ENCODE peak calls at places on chromosome 11, in four cellular contexts. B is hepatocyte, A is A549, P is foreskin fibroblast. S is an unnamed sample.

GRCh38 chr11:62555464-62556092 is 9.0 kb upstream of the AHNAK start:
- DNase-seq in B (peak), A (peak), P (no peak), S (peak)

GRCh38 chr11:3026803-3027202 is 30.4 kb downstream of the CARS1 start:
- DNase-seq in A (no peak), B (no peak), P (no peak), S (no peak)

GRCh38 chr11:3944198-3944597 is 88.7 kb downstream of the STIM1 start:
- DNase-seq in B (no peak), A (no peak), P (peak), S (no peak)

GRCh38 chr11:69014084-69014935 is 1.3 kb upstream of the MRGPRF start:
- DNase-seq in P (no peak), A (no peak), B (peak), S (no peak)

GRCh38 chr11:2579315-2580060 is 120.3 kb downstream of the KCNQ1OT1 start:
- DNase-seq in P (no peak), B (no peak), A (no peak), S (no peak)

GRCh38 chr11:24386551-24387404 is 110.1 kb upstream of the LUZP2 start:
- DNase-seq in A (no peak), P (no peak), B (peak), S (no peak)

GRCh38 chr11:6618117-6619020 is 853 bp downstream of the TPP1 start:
- DNase-seq in B (peak), P (peak), A (no peak), S (peak)

GRCh38 chr11:130894322-130895025 is 21.8 kb downstream of the SNX19 start:
- DNase-seq in P (peak), A (peak), B (peak), S (peak)

GRCh38 chr11:35389897-35390462 is 29.4 kb downstream of the SLC1A2 start:
- DNase-seq in P (no peak), B (no peak), A (no peak), S (no peak)

GRCh38 chr11:125251956-125252355 is 87.4 kb downstream of the PKNOX2 start:
- DNase-seq in A (no peak), B (no peak), P (no peak), S (no peak)

GRCh38 chr11:123268118-123268517 is 73.1 kb upstream of the CLMP start:
- DNase-seq in P (no peak), B (no peak), A (no peak), S (no peak)

GRCh38 chr11:13891911-13892310 is 70.6 kb upstream of the SPON1 start:
- DNase-seq in P (no peak), A (no peak), B (no peak), S (no peak)

GRCh38 chr11:88406871-88407270 is 69.3 kb upstream of the CTSC start:
- DNase-seq in A (no peak), B (no peak), P (no peak), S (no peak)

GRCh38 chr11:68941324-68942089 is 37.8 kb downstream of the IGHMBP2 start:
- DNase-seq in A (no peak), B (no peak), P (no peak), S (no peak)

GRCh38 chr11:114211444-114212122 is 84.6 kb upstream of the NNMT start:
- DNase-seq in A (no peak), B (peak), P (no peak), S (no peak)

GRCh38 chr11:20068691-20069090 is 91.6 kb downstream of the DBX1 start:
- DNase-seq in B (no peak), P (no peak), A (no peak), S (no peak)

GRCh38 chr11:59079089-59079488 is 7.0 kb upstream of the GLYATL1B start:
- DNase-seq in B (no peak), A (no peak), P (no peak), S (no peak)

GRCh38 chr11:2325719-2326118 is 23.9 kb downstream of the TSPAN32 start:
- DNase-seq in B (no peak), P (no peak), A (no peak), S (no peak)

GRCh38 chr11:92869716-92870115 is 99.7 kb upstream of the MTNR1B start:
- DNase-seq in B (no peak), A (no peak), P (no peak), S (no peak)

GRCh38 chr11:120133216-120134105 is 4.5 kb downstream of the TRIM29 start:
- DNase-seq in B (no peak), A (no peak), P (no peak), S (no peak)

GRCh38 chr11:7796842-7797241 is at the start of gene OR5P2:
- DNase-seq in A (no peak), B (no peak), P (no peak), S (no peak)

GRCh38 chr11:22426915-22427314 is 88.7 kb downstream of the SLC17A6 start:
- DNase-seq in A (no peak), P (no peak), B (no peak), S (no peak)
- TF ChIP-seq CTCF in A (no peak), P (peak), B (peak), S (no peak)

GRCh38 chr11:12288934-12289666 is 88.3 kb upstream of the PARVA start:
- DNase-seq in B (no peak), A (no peak), P (no peak), S (no peak)
- TF ChIP-seq CTCF in B (no peak), A (peak), P (no peak), S (no peak)

GRCh38 chr11:18844753-18845367 is 53.3 kb upstream of the PTPN5 start:
- DNase-seq in P (peak), A (peak), B (peak), S (no peak)
- TF ChIP-seq CTCF in P (peak), A (peak), B (peak), S (peak)

GRCh38 chr11:82038151-82038550 is 695.5 kb downstream of the FAM181B start:
- DNase-seq in A (no peak), P (no peak), B (no peak), S (no peak)
- TF ChIP-seq CTCF in A (no peak), P (no peak), B (no peak), S (no peak)

GRCh38 chr11:36469063-36469462 is 41.0 kb downstream of the TRAF6 start:
- DNase-seq in B (no peak), P (no peak), A (no peak), S (no peak)
- TF ChIP-seq CTCF in B (peak), P (peak), A (no peak), S (no peak)

GRCh38 chr11:63683133-63683991 is 2.1 kb downstream of the RTN3 start:
- DNase-seq in B (no peak), A (no peak), P (no peak), S (no peak)

GRCh38 chr11:63686912-63687311 is 5.6 kb downstream of the RTN3 start:
- DNase-seq in A (no peak), B (no peak), P (no peak), S (no peak)

GRCh38 chr11:63681208-63682044 is at the start of gene RTN3:
- DNase-seq in B (peak), A (peak), P (peak), S (peak)

GRCh38 chr11:63680842-63681207 is 475 bp upstream of the RTN3 start:
- DNase-seq in B (peak), P (no peak), A (no peak), S (no peak)

DNA sequence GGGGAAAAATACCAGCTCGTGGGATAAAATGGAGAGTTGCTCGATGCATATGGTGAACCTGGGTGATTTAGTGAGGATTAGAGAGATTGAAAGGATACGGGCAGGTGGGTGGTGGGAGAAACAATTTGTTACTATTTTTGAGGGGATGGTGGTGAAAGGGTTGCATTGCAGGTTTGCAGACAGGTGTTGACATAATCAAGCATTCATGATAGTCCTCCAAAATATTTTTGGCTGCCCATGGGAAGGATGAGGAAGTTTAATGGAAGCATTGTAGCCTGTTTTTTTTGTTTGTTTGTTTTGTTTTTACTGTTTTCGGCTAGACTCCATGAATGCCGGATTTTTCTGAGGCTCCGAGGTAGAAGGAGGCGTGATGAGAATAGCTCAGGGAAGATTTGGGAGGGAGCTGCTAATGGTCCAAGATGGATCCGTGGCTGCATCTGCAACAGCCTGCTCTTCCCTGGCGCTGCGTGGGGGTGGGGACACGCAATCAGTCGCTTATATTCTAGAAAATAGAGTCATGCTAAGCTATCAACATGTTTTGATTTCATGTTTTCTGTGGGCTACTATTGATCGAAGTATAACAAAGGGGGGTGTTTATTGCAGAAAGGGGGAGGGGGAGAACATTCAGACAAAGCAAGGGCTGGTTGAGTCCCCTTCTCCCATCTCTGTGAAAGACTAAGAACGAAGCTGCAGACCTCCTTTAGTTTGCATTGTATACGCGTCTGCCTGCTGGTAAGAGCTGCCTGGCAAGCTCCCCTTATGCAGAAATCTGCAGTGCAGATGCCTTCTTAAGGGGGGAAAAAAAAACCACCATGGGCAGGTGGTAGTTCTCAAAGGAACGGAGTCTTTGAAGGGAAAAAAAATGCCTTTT is 980 bp downstream of the RTN3 start:
- DNase-seq in B (peak), P (no peak), A (peak), S (no peak)
- TF ChIP-seq CTCF in B (peak), P (no peak), A (no peak), S (no peak)

S was measured in HL-60.